ENCODE peak calls at places on chromosomes 7 and 10, in ten cellular contexts. One of them, this sample, is unnamed.

GRCh38 chr10:20956843-20957242 is 59.7 kb upstream of the NEBL start:
- DNase-seq in ACHN: no peak
- DNase-seq in mucosa of gallbladder: no peak
- DNase-seq in HEK293T: no peak
- DNase-seq in stomach: no peak
- DNase-seq in hippocampal formation: no peak
- DNase-seq in activated naive CD4-positive, alpha-beta T cell treated with anti-CD3 and anti-CD28 coated beads, Interleukin-2, amount 10 ng/mL, durations not matched to agents 7 days and 5 days: no peak
- DNase-seq in stimulated activated CD4-positive, alpha-beta T cell treated with anti-CD3 and anti-CD28 coated beads, Interleukin-15, amount 100 ng/mL, for 1 hour: no peak
- DNase-seq in left ventricle myocardium superior: no peak
- DNase-seq in RCC 7860: no peak
- DNase-seq in this sample: no peak

GRCh38 chr10:79932841-79933379 is 16.0 kb downstream of the SFTPD start:
- DNase-seq in hippocampal formation: no peak
- DNase-seq in left ventricle myocardium superior: no peak
- DNase-seq in RCC 7860: no peak
- DNase-seq in stomach: no peak
- DNase-seq in HEK293T: no peak
- DNase-seq in activated naive CD4-positive, alpha-beta T cell treated with anti-CD3 and anti-CD28 coated beads, Interleukin-2, amount 10 ng/mL, durations not matched to agents 7 days and 5 days: no peak
- DNase-seq in ACHN: no peak
- DNase-seq in mucosa of gallbladder: no peak
- DNase-seq in stimulated activated CD4-positive, alpha-beta T cell treated with anti-CD3 and anti-CD28 coated beads, Interleukin-15, amount 100 ng/mL, for 1 hour: no peak
- DNase-seq in this sample: no peak

GRCh38 chr7:137961200-137962177 is 40.4 kb downstream of the CREB3L2 start:
- DNase-seq in activated naive CD4-positive, alpha-beta T cell treated with anti-CD3 and anti-CD28 coated beads, Interleukin-2, amount 10 ng/mL, durations not matched to agents 7 days and 5 days: no peak
- DNase-seq in ACHN: no peak
- DNase-seq in hippocampal formation: no peak
- DNase-seq in RCC 7860: no peak
- DNase-seq in mucosa of gallbladder: no peak
- DNase-seq in HEK293T: no peak
- DNase-seq in stomach: no peak
- DNase-seq in left ventricle myocardium superior: no peak
- DNase-seq in stimulated activated CD4-positive, alpha-beta T cell treated with anti-CD3 and anti-CD28 coated beads, Interleukin-15, amount 100 ng/mL, for 1 hour: no peak
- DNase-seq in this sample: no peak

GRCh38 chr10:50576245-50576815 is 47.4 kb downstream of the SGMS1 start:
- DNase-seq in mucosa of gallbladder: no peak
- DNase-seq in HEK293T: no peak
- DNase-seq in RCC 7860: peak
- DNase-seq in stomach: no peak
- DNase-seq in left ventricle myocardium superior: no peak
- DNase-seq in activated naive CD4-positive, alpha-beta T cell treated with anti-CD3 and anti-CD28 coated beads, Interleukin-2, amount 10 ng/mL, durations not matched to agents 7 days and 5 days: no peak
- DNase-seq in ACHN: peak
- DNase-seq in hippocampal formation: peak
- DNase-seq in stimulated activated CD4-positive, alpha-beta T cell treated with anti-CD3 and anti-CD28 coated beads, Interleukin-15, amount 100 ng/mL, for 1 hour: no peak
- DNase-seq in this sample: no peak

GRCh38 chr7:82805527-82805960 is 357.1 kb downstream of the PCLO start:
- DNase-seq in mucosa of gallbladder: no peak
- DNase-seq in stomach: no peak
- DNase-seq in ACHN: peak
- DNase-seq in RCC 7860: peak
- DNase-seq in activated naive CD4-positive, alpha-beta T cell treated with anti-CD3 and anti-CD28 coated beads, Interleukin-2, amount 10 ng/mL, durations not matched to agents 7 days and 5 days: no peak
- DNase-seq in left ventricle myocardium superior: no peak
- DNase-seq in stimulated activated CD4-positive, alpha-beta T cell treated with anti-CD3 and anti-CD28 coated beads, Interleukin-15, amount 100 ng/mL, for 1 hour: no peak
- DNase-seq in hippocampal formation: no peak
- DNase-seq in HEK293T: no peak
- DNase-seq in this sample: no peak

GRCh38 chr7:65892169-65892568 is 19.3 kb downstream of the VKORC1L1 start:
- DNase-seq in RCC 7860: no peak
- DNase-seq in stomach: no peak
- DNase-seq in HEK293T: no peak
- DNase-seq in ACHN: no peak
- DNase-seq in left ventricle myocardium superior: no peak
- DNase-seq in stimulated activated CD4-positive, alpha-beta T cell treated with anti-CD3 and anti-CD28 coated beads, Interleukin-15, amount 100 ng/mL, for 1 hour: no peak
- DNase-seq in mucosa of gallbladder: no peak
- DNase-seq in hippocampal formation: no peak
- DNase-seq in activated naive CD4-positive, alpha-beta T cell treated with anti-CD3 and anti-CD28 coated beads, Interleukin-2, amount 10 ng/mL, durations not matched to agents 7 days and 5 days: no peak
- DNase-seq in this sample: no peak

GRCh38 chr10:35127289-35127891 is 744 bp downstream of the CREM start:
- DNase-seq in stimulated activated CD4-positive, alpha-beta T cell treated with anti-CD3 and anti-CD28 coated beads, Interleukin-15, amount 100 ng/mL, for 1 hour: peak
- DNase-seq in hippocampal formation: no peak
- DNase-seq in left ventricle myocardium superior: peak
- DNase-seq in ACHN: peak
- DNase-seq in HEK293T: peak
- DNase-seq in activated naive CD4-positive, alpha-beta T cell treated with anti-CD3 and anti-CD28 coated beads, Interleukin-2, amount 10 ng/mL, durations not matched to agents 7 days and 5 days: peak
- DNase-seq in stomach: peak
- DNase-seq in mucosa of gallbladder: peak
- DNase-seq in RCC 7860: peak
- DNase-seq in this sample: peak

GRCh38 chr10:50416181-50416824 is 165.0 kb upstream of the ASAH2 start:
- DNase-seq in mucosa of gallbladder: no peak
- DNase-seq in ACHN: peak
- DNase-seq in activated naive CD4-positive, alpha-beta T cell treated with anti-CD3 and anti-CD28 coated beads, Interleukin-2, amount 10 ng/mL, durations not matched to agents 7 days and 5 days: no peak
- DNase-seq in left ventricle myocardium superior: no peak
- DNase-seq in HEK293T: no peak
- DNase-seq in stomach: no peak
- DNase-seq in stimulated activated CD4-positive, alpha-beta T cell treated with anti-CD3 and anti-CD28 coated beads, Interleukin-15, amount 100 ng/mL, for 1 hour: no peak
- DNase-seq in hippocampal formation: no peak
- DNase-seq in RCC 7860: no peak
- DNase-seq in this sample: no peak

GRCh38 chr10:126175586-126176258 is 212.6 kb downstream of the ADAM12 start:
- DNase-seq in RCC 7860: no peak
- DNase-seq in ACHN: no peak
- DNase-seq in stomach: no peak
- DNase-seq in mucosa of gallbladder: no peak
- DNase-seq in stimulated activated CD4-positive, alpha-beta T cell treated with anti-CD3 and anti-CD28 coated beads, Interleukin-15, amount 100 ng/mL, for 1 hour: no peak
- DNase-seq in HEK293T: no peak
- DNase-seq in hippocampal formation: no peak
- DNase-seq in left ventricle myocardium superior: no peak
- DNase-seq in activated naive CD4-positive, alpha-beta T cell treated with anti-CD3 and anti-CD28 coated beads, Interleukin-2, amount 10 ng/mL, durations not matched to agents 7 days and 5 days: no peak
- DNase-seq in this sample: no peak

GRCh38 chr10:62058896-62059423 is 157.5 kb downstream of the ARID5B start:
- DNase-seq in left ventricle myocardium superior: no peak
- DNase-seq in ACHN: no peak
- DNase-seq in stimulated activated CD4-positive, alpha-beta T cell treated with anti-CD3 and anti-CD28 coated beads, Interleukin-15, amount 100 ng/mL, for 1 hour: no peak
- DNase-seq in mucosa of gallbladder: no peak
- DNase-seq in hippocampal formation: no peak
- DNase-seq in RCC 7860: no peak
- DNase-seq in activated naive CD4-positive, alpha-beta T cell treated with anti-CD3 and anti-CD28 coated beads, Interleukin-2, amount 10 ng/mL, durations not matched to agents 7 days and 5 days: no peak
- DNase-seq in stomach: no peak
- DNase-seq in HEK293T: no peak
- DNase-seq in this sample: no peak

GRCh38 chr7:101985646-101986199 is 168.3 kb downstream of the CUX1 start:
- DNase-seq in stimulated activated CD4-positive, alpha-beta T cell treated with anti-CD3 and anti-CD28 coated beads, Interleukin-15, amount 100 ng/mL, for 1 hour: no peak
- DNase-seq in left ventricle myocardium superior: no peak
- DNase-seq in hippocampal formation: no peak
- DNase-seq in ACHN: no peak
- DNase-seq in activated naive CD4-positive, alpha-beta T cell treated with anti-CD3 and anti-CD28 coated beads, Interleukin-2, amount 10 ng/mL, durations not matched to agents 7 days and 5 days: no peak
- DNase-seq in stomach: no peak
- DNase-seq in HEK293T: no peak
- DNase-seq in RCC 7860: no peak
- DNase-seq in mucosa of gallbladder: no peak
- DNase-seq in this sample: no peak

GRCh38 chr7:16801111-16801542 is 3.7 kb downstream of the AGR2 start:
- DNase-seq in stomach: no peak
- DNase-seq in activated naive CD4-positive, alpha-beta T cell treated with anti-CD3 and anti-CD28 coated beads, Interleukin-2, amount 10 ng/mL, durations not matched to agents 7 days and 5 days: no peak
- DNase-seq in hippocampal formation: peak
- DNase-seq in RCC 7860: peak
- DNase-seq in HEK293T: peak
- DNase-seq in ACHN: peak
- DNase-seq in stimulated activated CD4-positive, alpha-beta T cell treated with anti-CD3 and anti-CD28 coated beads, Interleukin-15, amount 100 ng/mL, for 1 hour: no peak
- DNase-seq in mucosa of gallbladder: no peak
- DNase-seq in left ventricle myocardium superior: no peak
- DNase-seq in this sample: no peak

GRCh38 chr10:25050402-25050801 is 34.0 kb downstream of the THNSL1 start:
- DNase-seq in hippocampal formation: no peak
- DNase-seq in ACHN: no peak
- DNase-seq in HEK293T: no peak
- DNase-seq in stomach: no peak
- DNase-seq in activated naive CD4-positive, alpha-beta T cell treated with anti-CD3 and anti-CD28 coated beads, Interleukin-2, amount 10 ng/mL, durations not matched to agents 7 days and 5 days: no peak
- DNase-seq in left ventricle myocardium superior: no peak
- DNase-seq in stimulated activated CD4-positive, alpha-beta T cell treated with anti-CD3 and anti-CD28 coated beads, Interleukin-15, amount 100 ng/mL, for 1 hour: no peak
- DNase-seq in RCC 7860: no peak
- DNase-seq in mucosa of gallbladder: no peak
- DNase-seq in this sample: no peak

GRCh38 chr10:48608279-48608681 is 3.4 kb upstream of the ARHGAP22 start:
- DNase-seq in HEK293T: peak
- DNase-seq in stomach: peak
- DNase-seq in ACHN: peak
- DNase-seq in RCC 7860: no peak
- DNase-seq in mucosa of gallbladder: peak
- DNase-seq in hippocampal formation: no peak
- DNase-seq in activated naive CD4-positive, alpha-beta T cell treated with anti-CD3 and anti-CD28 coated beads, Interleukin-2, amount 10 ng/mL, durations not matched to agents 7 days and 5 days: peak
- DNase-seq in stimulated activated CD4-positive, alpha-beta T cell treated with anti-CD3 and anti-CD28 coated beads, Interleukin-15, amount 100 ng/mL, for 1 hour: no peak
- DNase-seq in left ventricle myocardium superior: no peak
- DNase-seq in this sample: no peak

GRCh38 chr7:17674166-17674955 is 265.9 kb downstream of the SNX13 start:
- DNase-seq in hippocampal formation: no peak
- DNase-seq in RCC 7860: no peak
- DNase-seq in left ventricle myocardium superior: no peak
- DNase-seq in stimulated activated CD4-positive, alpha-beta T cell treated with anti-CD3 and anti-CD28 coated beads, Interleukin-15, amount 100 ng/mL, for 1 hour: no peak
- DNase-seq in ACHN: no peak
- DNase-seq in stomach: no peak
- DNase-seq in HEK293T: no peak
- DNase-seq in mucosa of gallbladder: no peak
- DNase-seq in activated naive CD4-positive, alpha-beta T cell treated with anti-CD3 and anti-CD28 coated beads, Interleukin-2, amount 10 ng/mL, durations not matched to agents 7 days and 5 days: no peak
- DNase-seq in this sample: no peak

GRCh38 chr7:44257618-44258422 is 57.0 kb downstream of the YKT6 start:
- DNase-seq in stimulated activated CD4-positive, alpha-beta T cell treated with anti-CD3 and anti-CD28 coated beads, Interleukin-15, amount 100 ng/mL, for 1 hour: peak
- DNase-seq in left ventricle myocardium superior: peak
- DNase-seq in stomach: peak
- DNase-seq in HEK293T: no peak
- DNase-seq in mucosa of gallbladder: peak
- DNase-seq in ACHN: peak
- DNase-seq in RCC 7860: peak
- DNase-seq in activated naive CD4-positive, alpha-beta T cell treated with anti-CD3 and anti-CD28 coated beads, Interleukin-2, amount 10 ng/mL, durations not matched to agents 7 days and 5 days: peak
- DNase-seq in hippocampal formation: no peak
- DNase-seq in this sample: peak

GRCh38 chr10:50224330-50224952 is 26.9 kb downstream of the ASAH2 start:
- DNase-seq in ACHN: peak
- DNase-seq in left ventricle myocardium superior: no peak
- DNase-seq in HEK293T: peak
- DNase-seq in activated naive CD4-positive, alpha-beta T cell treated with anti-CD3 and anti-CD28 coated beads, Interleukin-2, amount 10 ng/mL, durations not matched to agents 7 days and 5 days: peak
- DNase-seq in stomach: peak
- DNase-seq in stimulated activated CD4-positive, alpha-beta T cell treated with anti-CD3 and anti-CD28 coated beads, Interleukin-15, amount 100 ng/mL, for 1 hour: no peak
- DNase-seq in RCC 7860: peak
- DNase-seq in hippocampal formation: peak
- DNase-seq in mucosa of gallbladder: peak
- DNase-seq in this sample: no peak

GRCh38 chr10:133274751-133275682 is 1.7 kb downstream of the ADAM8 start:
- DNase-seq in mucosa of gallbladder: no peak
- DNase-seq in activated naive CD4-positive, alpha-beta T cell treated with anti-CD3 and anti-CD28 coated beads, Interleukin-2, amount 10 ng/mL, durations not matched to agents 7 days and 5 days: peak
- DNase-seq in ACHN: no peak
- DNase-seq in left ventricle myocardium superior: no peak
- DNase-seq in RCC 7860: no peak
- DNase-seq in stimulated activated CD4-positive, alpha-beta T cell treated with anti-CD3 and anti-CD28 coated beads, Interleukin-15, amount 100 ng/mL, for 1 hour: peak
- DNase-seq in stomach: peak
- DNase-seq in HEK293T: no peak
- DNase-seq in hippocampal formation: no peak
- DNase-seq in this sample: peak

GRCh38 chr10:91162495-91163268 is 57.8 kb upstream of the PCGF5 start:
- DNase-seq in stimulated activated CD4-positive, alpha-beta T cell treated with anti-CD3 and anti-CD28 coated beads, Interleukin-15, amount 100 ng/mL, for 1 hour: peak
- DNase-seq in activated naive CD4-positive, alpha-beta T cell treated with anti-CD3 and anti-CD28 coated beads, Interleukin-2, amount 10 ng/mL, durations not matched to agents 7 days and 5 days: peak
- DNase-seq in hippocampal formation: peak
- DNase-seq in ACHN: peak
- DNase-seq in left ventricle myocardium superior: peak
- DNase-seq in mucosa of gallbladder: peak
- DNase-seq in stomach: peak
- DNase-seq in RCC 7860: peak
- DNase-seq in HEK293T: peak
- DNase-seq in this sample: peak

GRCh38 chr10:17428616-17429097 is 25.7 kb downstream of the ST8SIA6 start:
- DNase-seq in hippocampal formation: no peak
- DNase-seq in RCC 7860: no peak
- DNase-seq in ACHN: no peak
- DNase-seq in HEK293T: no peak
- DNase-seq in activated naive CD4-positive, alpha-beta T cell treated with anti-CD3 and anti-CD28 coated beads, Interleukin-2, amount 10 ng/mL, durations not matched to agents 7 days and 5 days: peak
- DNase-seq in stomach: no peak
- DNase-seq in stimulated activated CD4-positive, alpha-beta T cell treated with anti-CD3 and anti-CD28 coated beads, Interleukin-15, amount 100 ng/mL, for 1 hour: peak
- DNase-seq in left ventricle myocardium superior: peak
- DNase-seq in mucosa of gallbladder: no peak
- DNase-seq in this sample: peak

GRCh38 chr10:126387931-126388911 is at the start of gene ADAM12:
- DNase-seq in hippocampal formation: no peak
- DNase-seq in HEK293T: no peak
- DNase-seq in stomach: no peak
- DNase-seq in mucosa of gallbladder: no peak
- DNase-seq in left ventricle myocardium superior: peak
- DNase-seq in ACHN: peak
- DNase-seq in activated naive CD4-positive, alpha-beta T cell treated with anti-CD3 and anti-CD28 coated beads, Interleukin-2, amount 10 ng/mL, durations not matched to agents 7 days and 5 days: no peak
- DNase-seq in RCC 7860: peak
- DNase-seq in stimulated activated CD4-positive, alpha-beta T cell treated with anti-CD3 and anti-CD28 coated beads, Interleukin-15, amount 100 ng/mL, for 1 hour: no peak
- DNase-seq in this sample: no peak

GRCh38 chr7:25951414-25952276 is 200.4 kb upstream of the NFE2L3 start:
- DNase-seq in HEK293T: peak
- DNase-seq in ACHN: no peak
- DNase-seq in stimulated activated CD4-positive, alpha-beta T cell treated with anti-CD3 and anti-CD28 coated beads, Interleukin-15, amount 100 ng/mL, for 1 hour: no peak
- DNase-seq in activated naive CD4-positive, alpha-beta T cell treated with anti-CD3 and anti-CD28 coated beads, Interleukin-2, amount 10 ng/mL, durations not matched to agents 7 days and 5 days: no peak
- DNase-seq in RCC 7860: no peak
- DNase-seq in left ventricle myocardium superior: no peak
- DNase-seq in stomach: no peak
- DNase-seq in hippocampal formation: no peak
- DNase-seq in mucosa of gallbladder: no peak
- DNase-seq in this sample: no peak

GRCh38 chr7:2724453-2725177 is 36.6 kb downstream of the AMZ1 start:
- DNase-seq in ACHN: no peak
- DNase-seq in RCC 7860: no peak
- DNase-seq in left ventricle myocardium superior: peak
- DNase-seq in mucosa of gallbladder: no peak
- DNase-seq in hippocampal formation: no peak
- DNase-seq in stimulated activated CD4-positive, alpha-beta T cell treated with anti-CD3 and anti-CD28 coated beads, Interleukin-15, amount 100 ng/mL, for 1 hour: no peak
- DNase-seq in HEK293T: no peak
- DNase-seq in stomach: peak
- DNase-seq in activated naive CD4-positive, alpha-beta T cell treated with anti-CD3 and anti-CD28 coated beads, Interleukin-2, amount 10 ng/mL, durations not matched to agents 7 days and 5 days: no peak
- DNase-seq in this sample: no peak

GRCh38 chr10:70776455-70777005 is 8.6 kb downstream of the TBATA start:
- DNase-seq in activated naive CD4-positive, alpha-beta T cell treated with anti-CD3 and anti-CD28 coated beads, Interleukin-2, amount 10 ng/mL, durations not matched to agents 7 days and 5 days: peak
- DNase-seq in hippocampal formation: no peak
- DNase-seq in left ventricle myocardium superior: no peak
- DNase-seq in HEK293T: no peak
- DNase-seq in stomach: peak
- DNase-seq in mucosa of gallbladder: no peak
- DNase-seq in ACHN: no peak
- DNase-seq in stimulated activated CD4-positive, alpha-beta T cell treated with anti-CD3 and anti-CD28 coated beads, Interleukin-15, amount 100 ng/mL, for 1 hour: no peak
- DNase-seq in RCC 7860: no peak
- DNase-seq in this sample: no peak

GRCh38 chr7:120272261-120272895 is 597 bp upstream of the KCND2 start:
- DNase-seq in activated naive CD4-positive, alpha-beta T cell treated with anti-CD3 and anti-CD28 coated beads, Interleukin-2, amount 10 ng/mL, durations not matched to agents 7 days and 5 days: no peak
- DNase-seq in left ventricle myocardium superior: no peak
- DNase-seq in ACHN: peak
- DNase-seq in stomach: no peak
- DNase-seq in mucosa of gallbladder: peak
- DNase-seq in hippocampal formation: peak
- DNase-seq in HEK293T: peak
- DNase-seq in RCC 7860: peak
- DNase-seq in stimulated activated CD4-positive, alpha-beta T cell treated with anti-CD3 and anti-CD28 coated beads, Interleukin-15, amount 100 ng/mL, for 1 hour: no peak
- DNase-seq in this sample: no peak

This sample was measured in activated T-helper 1 cell treated with anti-CD3 and anti-CD28 coated beads, Interleukin-2, amount 50 U/mL, for 16 hours.